ENCODE peak calls at places on chromosome 4, in five cellular contexts. F is GM06990, K is cardiac fibroblast, N is GM20000, O is ovary. S is an unnamed sample.

GRCh38 chr4:26896636-26897035 is 36.0 kb downstream of the STIM2 start:
- DNase-seq in F (no peak), K (peak; percentile 55), O (no peak), N (no peak), S (no peak)

GRCh38 chr4:89803036-89803435 is 33.9 kb downstream of the SNCA start:
- DNase-seq in O (no peak), F (no peak), N (no peak), K (no peak), S (no peak)

GRCh38 chr4:185896832-185897475 is 85.0 kb upstream of the SORBS2 start:
- DNase-seq in F (no peak), K (no peak), N (no peak), O (no peak), S (no peak)

GRCh38 chr4:53321151-53321987 is 44.5 kb downstream of the SCFD2 start:
- DNase-seq in N (no peak), F (no peak), O (no peak), K (peak; percentile 89), S (no peak)

GRCh38 chr4:30716158-30716557 is 4.0 kb upstream of the PCDH7 start:
- DNase-seq in O (no peak), N (peak; percentile 43), K (peak; percentile 51), F (no peak), S (peak; percentile 57)

GRCh38 chr4:144757969-144758368 is 112.0 kb downstream of the HHIP start:
- DNase-seq in K (peak; percentile 25), F (no peak), N (no peak), O (no peak), S (no peak)

GRCh38 chr4:88613417-88613875 is 21.2 kb downstream of the HERC3 start:
- DNase-seq in K (peak; percentile 47), F (no peak), O (no peak), N (no peak), S (no peak)

GRCh38 chr4:21596521-21596920 is 352.1 kb downstream of the KCNIP4 start:
- DNase-seq in N (no peak), K (no peak), F (no peak), O (no peak), S (no peak)

GRCh38 chr4:33882246-33882990 is 2361.9 kb downstream of the ARAP2 start:
- DNase-seq in K (peak; percentile 68), O (no peak), N (no peak), F (no peak), S (no peak)

GRCh38 chr4:125323547-125324100 is 8.9 kb downstream of the FAT4 start:
- DNase-seq in N (no peak), F (no peak), K (peak; percentile 78), O (no peak), S (no peak)

GRCh38 chr4:118811008-118811764 is 24.7 kb downstream of the SEC24D start:
- DNase-seq in F (no peak), K (peak; percentile 70), O (no peak), N (no peak), S (no peak)

GRCh38 chr4:56757270-56757746 is 64.2 kb downstream of the SPINK2 start:
- DNase-seq in K (peak; percentile 84), O (no peak), F (no peak), N (peak; percentile 21), S (peak; percentile 91)

GRCh38 chr4:54185380-54185779 is 43.7 kb upstream of the PDGFRA start:
- DNase-seq in F (no peak), O (no peak), K (no peak), N (no peak), S (no peak)

GRCh38 chr4:83320548-83320947 is 14.1 kb downstream of the HPSE start:
- DNase-seq in F (no peak), O (no peak), K (peak; percentile 72), N (no peak), S (no peak)

GRCh38 chr4:105194328-105195231 is 47.9 kb downstream of the TET2 start:
- DNase-seq in F (peak; percentile 48), O (no peak), N (peak; percentile 28), K (peak; percentile 69), S (peak; percentile 49)

GRCh38 chr4:135605096-135605495 is 1403.5 kb upstream of the PABPC4L start:
- DNase-seq in K (no peak), F (no peak), O (no peak), N (no peak), S (no peak)

GRCh38 chr4:637536-637935 is 12.2 kb downstream of the PDE6B start:
- DNase-seq in N (no peak), F (no peak), K (no peak), O (no peak), S (no peak)

GRCh38 chr4:80213117-80213815 is 16.0 kb downstream of the PRDM8 start:
- DNase-seq in O (no peak), K (peak; percentile 53), N (no peak), F (no peak), S (no peak)

GRCh38 chr4:95107635-95108034 is 349.9 kb downstream of the BMPR1B start:
- DNase-seq in O (no peak), F (no peak), K (peak; percentile 64), N (no peak), S (no peak)

DNA sequence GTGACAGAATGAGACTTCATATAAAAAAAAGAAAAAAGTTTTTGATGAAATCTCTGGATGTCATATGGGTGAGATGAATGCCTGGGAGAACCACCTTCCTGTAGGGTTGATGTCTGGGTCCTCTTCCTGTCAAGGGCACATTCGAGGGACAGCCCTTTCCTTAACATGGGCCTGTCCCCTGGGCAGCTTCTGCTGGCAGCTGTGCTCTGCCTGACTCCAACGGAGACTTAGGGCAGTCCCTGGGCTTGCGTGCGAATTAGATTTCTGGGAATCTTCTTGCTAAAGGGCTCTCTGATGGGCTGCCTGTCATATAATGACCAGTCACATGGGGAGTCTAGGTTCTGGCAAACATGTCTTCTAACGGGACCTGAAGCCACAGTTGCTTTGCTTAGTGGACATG is 40.7 kb downstream of the TNIP2 start:
- DNase-seq in N (no peak), O (no peak), F (no peak), K (no peak), S (no peak)
- TF ChIP-seq CTCF in N (no peak), O (no peak), F (no peak), K (no peak), S (no peak)

GRCh38 chr4:48906283-48907173 is at the start of gene OCIAD2:
- DNase-seq in K (peak; percentile 43), F (peak; percentile 79), N (peak; percentile 88), O (peak; percentile 38), S (peak; percentile 93)
- TF ChIP-seq CTCF in K (no peak), F (peak; percentile 37), N (peak; percentile 3), O (no peak), S (peak; percentile 41)

GRCh38 chr4:152460488-152460887 is 75.4 kb downstream of the FBXW7 start:
- DNase-seq in F (no peak), K (peak; percentile 90), O (no peak), N (peak; percentile 16), S (peak; percentile 64)
- TF ChIP-seq CTCF in F (peak; percentile 33), K (peak; percentile 44), O (no peak), N (no peak), S (peak; percentile 55)

GRCh38 chr4:164716901-164717300 is 37.0 kb upstream of the SMIM31 start:
- DNase-seq in N (no peak), F (no peak), K (no peak), O (no peak), S (no peak)
- TF ChIP-seq CTCF in N (no peak), F (peak; percentile 35), K (no peak), O (no peak), S (peak; percentile 24)

DNA sequence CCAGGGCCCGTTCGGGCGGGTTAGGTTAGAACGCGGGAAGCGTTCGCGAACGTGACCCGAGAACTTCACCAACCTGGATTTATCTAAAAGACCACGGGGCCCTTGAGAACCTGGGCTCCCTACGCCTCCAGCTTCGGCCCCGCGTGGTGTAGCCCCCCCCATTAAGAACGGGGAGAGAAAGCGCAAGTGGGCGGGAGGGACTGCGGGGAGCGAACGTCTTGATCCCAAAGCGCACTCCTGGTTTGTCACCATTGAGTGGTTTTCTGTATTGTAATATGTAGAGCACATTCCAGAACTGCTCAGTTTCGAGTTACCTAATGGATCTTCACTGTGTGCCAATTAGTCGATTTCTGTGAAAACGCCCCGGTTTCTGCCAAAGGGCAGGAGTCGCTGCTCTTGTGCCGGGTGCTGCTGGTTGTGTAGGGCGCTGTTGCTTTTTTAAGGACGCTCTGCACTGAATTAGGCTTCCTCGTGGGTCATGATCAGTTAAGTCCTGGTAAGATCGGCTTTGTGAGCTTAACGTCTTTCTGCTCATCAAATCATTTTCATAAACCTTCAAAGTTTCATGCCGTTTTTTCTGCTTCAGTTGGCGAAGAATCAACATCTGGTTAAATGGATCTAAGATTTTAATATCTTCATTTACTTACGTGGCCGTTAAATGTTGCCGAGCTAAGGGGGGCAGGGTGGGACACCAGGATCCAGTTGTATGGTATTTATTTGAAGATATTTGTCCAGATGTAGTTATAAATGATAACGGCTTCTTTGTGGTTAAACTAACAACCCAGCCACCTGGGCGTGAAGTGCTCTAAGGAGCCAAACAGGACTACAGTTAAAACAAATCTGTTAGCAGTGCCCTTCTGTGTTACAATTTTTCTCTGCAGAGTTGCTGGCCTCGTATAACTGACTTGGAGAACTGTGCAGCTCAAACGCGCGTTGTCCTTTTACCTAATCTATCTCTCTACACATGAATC is 808 bp downstream of the MND1 start:
- DNase-seq in F (no peak), N (peak; percentile 58), O (peak; percentile 12), K (peak; percentile 66), S (peak; percentile 78)
- TF ChIP-seq CTCF in F (no peak), N (no peak), O (no peak), K (no peak), S (no peak)

GRCh38 chr4:73311428-73311827 is 52.8 kb upstream of the ANKRD17 start:
- DNase-seq in N (peak; percentile 3), F (no peak), K (peak; percentile 73), O (no peak), S (peak; percentile 40)
- TF ChIP-seq CTCF in N (no peak), F (no peak), K (peak; percentile 10), O (no peak), S (peak; percentile 49)

DNA sequence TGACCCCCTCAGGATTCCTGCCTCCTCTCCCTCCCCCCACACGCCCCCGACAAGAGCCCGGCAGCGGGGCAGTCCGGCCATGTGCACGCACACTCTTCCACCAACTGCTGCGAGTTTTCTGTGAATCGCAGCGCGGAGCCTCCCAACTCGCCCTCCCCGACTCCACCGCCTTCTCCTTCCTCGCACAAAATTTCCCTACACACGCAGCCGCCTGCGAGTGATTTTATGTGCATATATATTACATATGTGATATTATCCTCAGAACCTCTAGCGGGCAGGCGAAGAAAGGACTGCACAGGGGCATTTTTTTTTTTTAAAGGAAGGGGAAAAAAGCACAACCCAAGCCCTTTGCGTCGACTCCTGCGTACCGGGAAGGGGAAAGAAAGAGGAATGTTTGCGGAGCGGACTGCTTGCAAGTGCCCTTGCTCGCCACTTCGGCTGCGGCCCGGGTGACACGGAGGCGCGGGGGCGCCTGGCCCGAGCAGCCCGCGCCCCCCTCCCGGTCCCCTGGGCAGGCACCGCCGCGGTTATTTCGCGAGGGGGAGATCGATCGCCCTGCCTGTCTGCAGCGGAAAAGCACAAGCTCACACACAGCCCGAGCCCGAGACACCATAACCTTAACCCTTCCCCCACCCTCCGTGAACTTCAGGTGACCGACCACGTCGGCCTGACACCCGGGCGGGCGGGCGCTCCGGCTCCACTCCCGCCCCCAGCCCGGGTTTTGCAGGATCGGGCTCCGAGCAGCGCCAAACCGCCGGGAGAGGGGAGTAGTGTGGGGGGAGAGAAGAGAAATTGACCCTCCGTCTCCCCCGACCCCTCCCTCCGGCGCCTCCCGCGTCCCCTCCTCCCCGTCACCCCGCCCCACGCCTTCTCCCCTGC is 2.2 kb downstream of the ZNF827 start:
- DNase-seq in O (peak; percentile 71), K (peak; percentile 66), N (peak; percentile 87), F (peak; percentile 83), S (peak; percentile 82)
- TF ChIP-seq CTCF in O (no peak), K (peak; percentile 38), N (no peak), F (peak; percentile 21), S (peak; percentile 37)

S was measured in MM.1S.